ENCODE peak calls at places on chromosomes 16 and 17, in six cellular contexts. P is endothelial cell of umbilical vein, Q is K562, K is NB4, Y is WTC11, S is H1. A is an unnamed sample.

GRCh38 chr17:71975331-71975801 is 145.5 kb upstream of the SOX9 start:
- DNase-seq in P (no peak), Q (no peak), K (no peak), Y (no peak), S (no peak), A (no peak)

GRCh38 chr17:81243333-81243664 is 4.2 kb downstream of the NDUFAF8 start:
- DNase-seq in P (no peak), Q (no peak), K (no peak), Y (no peak), S (no peak), A (no peak)

GRCh38 chr16:86597880-86598606 is 19.7 kb downstream of the FOXL1 start:
- DNase-seq in P (no peak), Q (no peak), K (no peak), Y (no peak), S (no peak), A (no peak)

GRCh38 chr16:69404275-69404805 is 18.5 kb upstream of the TERF2 start:
- DNase-seq in P (peak; percentile 95), Q (peak; percentile 83), K (no peak), Y (no peak), S (no peak), A (peak; percentile 89)

GRCh38 chr17:78357687-78358537 is 2.0 kb downstream of the SOCS3 start:
- DNase-seq in P (no peak), Q (no peak), K (no peak), Y (peak; percentile 46), S (no peak), A (no peak)

GRCh38 chr17:47315451-47316266 is 8.1 kb upstream of the EFCAB13 start:
- DNase-seq in P (peak; percentile 89), Q (peak; percentile 80), K (peak; percentile 77), Y (no peak), S (no peak), A (peak; percentile 84)

GRCh38 chr16:13973321-13974023 is 53.5 kb downstream of the ERCC4 start:
- DNase-seq in P (no peak), Q (no peak), K (no peak), Y (no peak), S (no peak), A (no peak)

GRCh38 chr16:17538942-17539341 is 68.2 kb upstream of the XYLT1 start:
- DNase-seq in P (no peak), Q (no peak), K (no peak), Y (no peak), S (no peak), A (no peak)

GRCh38 chr16:1338119-1338730 is 4.8 kb downstream of the BAIAP3 start:
- DNase-seq in P (no peak), Q (peak; percentile 67), K (peak; percentile 28), Y (peak; percentile 63), S (no peak), A (peak; percentile 50)

DNA sequence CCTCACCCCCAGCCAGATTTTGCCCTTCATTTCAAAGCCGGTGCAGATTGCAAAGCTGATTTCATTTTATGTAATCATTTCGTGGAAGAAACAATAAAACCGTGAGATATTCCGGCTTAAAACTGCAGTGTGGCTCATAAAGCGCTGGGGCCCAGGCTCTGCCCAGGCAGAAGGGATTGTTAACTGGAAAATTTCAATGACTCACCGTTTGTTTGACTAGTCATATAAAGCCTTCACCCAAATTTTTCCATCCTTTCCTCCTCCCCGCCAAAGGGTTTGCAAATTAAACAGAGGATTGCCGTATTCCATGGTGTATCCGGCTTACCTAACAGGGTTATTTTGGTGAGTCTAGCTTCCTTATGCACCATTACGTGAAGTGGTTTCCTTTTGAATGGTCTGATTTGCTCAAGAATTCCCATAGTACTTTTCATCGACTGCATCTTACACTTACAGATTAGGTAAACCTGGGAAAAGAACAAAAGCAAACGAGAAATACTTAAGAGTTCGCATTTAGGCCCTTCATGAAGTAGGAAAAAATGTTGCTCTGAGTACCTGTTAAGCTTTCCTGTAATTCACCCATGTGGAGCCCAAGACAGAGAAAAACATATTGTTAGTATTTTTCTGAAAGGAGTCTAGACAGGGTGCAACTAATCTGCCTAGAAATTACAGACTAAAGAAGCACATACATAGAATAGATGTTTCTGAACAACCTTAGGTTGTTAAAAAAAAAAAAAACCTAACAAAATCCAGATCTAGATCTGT is 949 bp upstream of the GSPT1 start:
- DNase-seq in P (no peak), Q (peak; percentile 42), K (no peak), Y (no peak), S (no peak), A (peak; percentile 87)
- TF ChIP-seq MAX in P (no peak), Q (no peak), K (no peak), Y (no peak), S (no peak), A (no peak)

GRCh38 chr17:45367216-45367615 is 50.4 kb upstream of the MAP3K14 start:
- DNase-seq in P (no peak), Q (no peak), K (no peak), Y (no peak), S (no peak), A (no peak)

GRCh38 chr17:45366691-45367090 is 49.9 kb upstream of the MAP3K14 start:
- DNase-seq in P (no peak), Q (no peak), K (no peak), Y (no peak), S (no peak), A (no peak)

GRCh38 chr17:45366049-45366448 is 49.2 kb upstream of the MAP3K14 start:
- DNase-seq in P (no peak), Q (no peak), K (no peak), Y (no peak), S (no peak), A (no peak)

GRCh38 chr17:45363498-45363897 is 46.7 kb upstream of the MAP3K14 start:
- DNase-seq in P (no peak), Q (no peak), K (no peak), Y (no peak), S (no peak), A (no peak)

GRCh38 chr17:45364531-45365390 is 47.9 kb upstream of the MAP3K14 start:
- DNase-seq in P (peak; percentile 30), Q (no peak), K (peak; percentile 93), Y (peak; percentile 79), S (peak; percentile 89), A (no peak)
- TF ChIP-seq MAX in P (no peak), Q (no peak), K (no peak), Y (peak; percentile 54), S (peak; percentile 35), A (no peak)

GRCh38 chr17:45940826-45941225 is 46.5 kb downstream of the MAPT start:
- DNase-seq in P (no peak), Q (no peak), K (no peak), Y (no peak), S (no peak), A (no peak)
- TF ChIP-seq MAX in P (no peak), Q (no peak), K (no peak), Y (no peak), S (no peak), A (no peak)

DNA sequence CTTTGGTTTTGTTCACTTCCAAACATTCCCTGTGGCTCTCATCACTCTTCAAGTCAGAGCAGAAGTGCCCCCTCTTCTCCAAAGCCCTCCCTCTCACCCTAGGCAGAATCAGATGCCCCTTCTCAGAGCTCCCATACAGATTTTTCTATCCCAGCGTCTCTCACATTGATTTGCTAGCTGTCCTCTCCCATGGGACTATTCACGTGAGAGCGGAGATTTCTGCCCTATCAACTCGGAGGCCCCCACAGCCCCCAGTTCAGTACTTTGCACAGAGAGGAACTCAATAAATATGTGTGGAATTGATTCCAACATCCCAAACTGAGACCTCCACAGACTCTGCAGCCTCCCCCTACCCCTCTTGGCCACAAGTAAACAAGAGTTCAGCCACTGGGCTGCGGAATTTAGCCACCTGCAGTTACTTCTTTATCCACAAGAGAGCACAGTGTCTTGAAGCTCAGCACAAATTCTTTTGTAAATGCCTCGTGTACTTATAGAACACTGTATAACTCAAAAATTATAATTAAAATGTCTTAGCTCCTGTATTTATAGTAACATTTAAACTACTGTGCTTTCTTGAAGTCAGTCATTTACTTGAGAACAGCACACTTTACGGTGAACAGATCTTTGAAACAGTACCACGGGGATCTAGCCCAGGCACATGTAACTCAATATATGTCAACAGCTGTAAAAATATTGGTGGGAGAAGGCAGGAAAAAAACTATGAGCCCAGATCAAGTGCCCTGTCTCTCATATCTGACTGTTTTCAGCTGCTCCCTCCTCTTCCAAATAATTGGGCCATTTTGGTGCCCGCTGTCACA is 182.9 kb downstream of the C16orf78 start:
- DNase-seq in P (peak; percentile 47), Q (peak; percentile 25), K (peak; percentile 40), Y (peak; percentile 44), S (no peak), A (peak; percentile 35)
- TF ChIP-seq MAX in P (no peak), Q (no peak), K (no peak), Y (no peak), S (no peak), A (no peak)

GRCh38 chr16:74623214-74623842 is 16.4 kb upstream of the GLG1 start:
- DNase-seq in P (peak; percentile 73), Q (peak; percentile 59), K (peak; percentile 69), Y (no peak), S (no peak), A (peak; percentile 68)
- TF ChIP-seq MAX in P (no peak), Q (no peak), K (no peak), Y (no peak), S (no peak), A (no peak)

GRCh38 chr17:49266233-49266632 is 35.6 kb upstream of the PHOSPHO1 start:
- DNase-seq in P (no peak), Q (no peak), K (no peak), Y (no peak), S (no peak), A (no peak)
- TF ChIP-seq MAX in P (no peak), Q (no peak), K (no peak), Y (no peak), S (no peak), A (no peak)

GRCh38 chr16:3754772-3755171 is 37.4 kb upstream of the TRAP1 start:
- DNase-seq in P (no peak), Q (no peak), K (no peak), Y (no peak), S (no peak), A (no peak)

GRCh38 chr16:3752984-3753383 is 35.7 kb upstream of the TRAP1 start:
- DNase-seq in P (no peak), Q (no peak), K (no peak), Y (no peak), S (no peak), A (no peak)

GRCh38 chr16:3755249-3755648 is 37.9 kb upstream of the TRAP1 start:
- DNase-seq in P (no peak), Q (no peak), K (no peak), Y (no peak), S (no peak), A (no peak)

GRCh38 chr16:3756113-3756512 is 38.8 kb upstream of the TRAP1 start:
- DNase-seq in P (no peak), Q (no peak), K (no peak), Y (no peak), S (no peak), A (no peak)

GRCh38 chr16:3754304-3754703 is 37.0 kb upstream of the TRAP1 start:
- DNase-seq in P (no peak), Q (no peak), K (no peak), Y (no peak), S (no peak), A (no peak)
- TF ChIP-seq MAX in P (no peak), Q (no peak), K (no peak), Y (no peak), S (no peak), A (no peak)

A was measured in A549.